ENCODE peak calls at places on chromosome 22, in five cellular contexts. One of them, this sample, is unnamed.

GRCh38 chr22:47402876-47403525 is 640.6 kb downstream of the TBC1D22A start:
- DNase-seq in IMR-90: no peak
- DNase-seq in substantia nigra: no peak
- DNase-seq in lower leg skin: no peak
- DNase-seq in stimulated activated CD4-positive, alpha-beta T cell treated with anti-CD3 and anti-CD28 coated beads, Interleukin-4, amount 100 ng/mL, for 4 hours: no peak
- DNase-seq in this sample: no peak

GRCh38 chr22:19179472-19180048 is 1.0 kb upstream of the SLC25A1 start:
- DNase-seq in IMR-90: peak
- DNase-seq in substantia nigra: peak
- DNase-seq in lower leg skin: peak
- DNase-seq in stimulated activated CD4-positive, alpha-beta T cell treated with anti-CD3 and anti-CD28 coated beads, Interleukin-4, amount 100 ng/mL, for 4 hours: no peak
- DNase-seq in this sample: peak

GRCh38 chr22:28759861-28760560 is 12.5 kb upstream of the CCDC117 start:
- DNase-seq in IMR-90: peak
- DNase-seq in substantia nigra: no peak
- DNase-seq in lower leg skin: no peak
- DNase-seq in stimulated activated CD4-positive, alpha-beta T cell treated with anti-CD3 and anti-CD28 coated beads, Interleukin-4, amount 100 ng/mL, for 4 hours: no peak
- DNase-seq in this sample: no peak

GRCh38 chr22:27601195-27601594 is 200.4 kb downstream of the MN1 start:
- DNase-seq in IMR-90: no peak
- DNase-seq in substantia nigra: no peak
- DNase-seq in lower leg skin: no peak
- DNase-seq in stimulated activated CD4-positive, alpha-beta T cell treated with anti-CD3 and anti-CD28 coated beads, Interleukin-4, amount 100 ng/mL, for 4 hours: no peak
- DNase-seq in this sample: no peak

GRCh38 chr22:38959574-38959973 is 2.2 kb downstream of the APOBEC3A start:
- DNase-seq in IMR-90: no peak
- DNase-seq in substantia nigra: no peak
- DNase-seq in lower leg skin: no peak
- DNase-seq in stimulated activated CD4-positive, alpha-beta T cell treated with anti-CD3 and anti-CD28 coated beads, Interleukin-4, amount 100 ng/mL, for 4 hours: no peak
- DNase-seq in this sample: no peak

GRCh38 chr22:45188779-45189178 is 25.1 kb downstream of the NUP50 start:
- DNase-seq in IMR-90: no peak
- DNase-seq in substantia nigra: no peak
- DNase-seq in lower leg skin: no peak
- DNase-seq in stimulated activated CD4-positive, alpha-beta T cell treated with anti-CD3 and anti-CD28 coated beads, Interleukin-4, amount 100 ng/mL, for 4 hours: no peak
- DNase-seq in this sample: no peak

GRCh38 chr22:50621948-50622722 is 5.8 kb downstream of the ARSA start:
- DNase-seq in IMR-90: no peak
- DNase-seq in substantia nigra: no peak
- DNase-seq in lower leg skin: no peak
- DNase-seq in stimulated activated CD4-positive, alpha-beta T cell treated with anti-CD3 and anti-CD28 coated beads, Interleukin-4, amount 100 ng/mL, for 4 hours: no peak
- DNase-seq in this sample: no peak

GRCh38 chr22:50292643-50293440 is 14.6 kb downstream of the PLXNB2 start:
- DNase-seq in IMR-90: no peak
- DNase-seq in substantia nigra: no peak
- DNase-seq in lower leg skin: no peak
- DNase-seq in stimulated activated CD4-positive, alpha-beta T cell treated with anti-CD3 and anti-CD28 coated beads, Interleukin-4, amount 100 ng/mL, for 4 hours: no peak
- DNase-seq in this sample: no peak

GRCh38 chr22:37514526-37515051 is 4.6 kb downstream of the CARD10 start:
- DNase-seq in IMR-90: no peak
- DNase-seq in substantia nigra: no peak
- DNase-seq in lower leg skin: no peak
- DNase-seq in stimulated activated CD4-positive, alpha-beta T cell treated with anti-CD3 and anti-CD28 coated beads, Interleukin-4, amount 100 ng/mL, for 4 hours: no peak
- DNase-seq in this sample: no peak

GRCh38 chr22:43401661-43402060 is 10.2 kb upstream of the MPPED1 start:
- DNase-seq in IMR-90: no peak
- DNase-seq in substantia nigra: no peak
- DNase-seq in lower leg skin: no peak
- DNase-seq in stimulated activated CD4-positive, alpha-beta T cell treated with anti-CD3 and anti-CD28 coated beads, Interleukin-4, amount 100 ng/mL, for 4 hours: no peak
- DNase-seq in this sample: no peak

GRCh38 chr22:20133930-20134549 is 2.4 kb downstream of the ZDHHC8 start:
- DNase-seq in IMR-90: no peak
- DNase-seq in substantia nigra: no peak
- DNase-seq in lower leg skin: no peak
- DNase-seq in stimulated activated CD4-positive, alpha-beta T cell treated with anti-CD3 and anti-CD28 coated beads, Interleukin-4, amount 100 ng/mL, for 4 hours: no peak
- DNase-seq in this sample: no peak

GRCh38 chr22:44842417-44842816 is 90.0 kb downstream of the ARHGAP8 start:
- DNase-seq in IMR-90: no peak
- DNase-seq in substantia nigra: no peak
- DNase-seq in lower leg skin: no peak
- DNase-seq in stimulated activated CD4-positive, alpha-beta T cell treated with anti-CD3 and anti-CD28 coated beads, Interleukin-4, amount 100 ng/mL, for 4 hours: no peak
- DNase-seq in this sample: no peak

This sample was measured in midbrain.